ENCODE peak calls at places on chromosomes 5 and 9, in six cellular contexts. H is HepG2, G is GM12891, R is K562, D is H1, O is GM12878. B is an unnamed sample.

GRCh38 chr5:118551031-118551430 is 437.3 kb downstream of the DTWD2 start:
- DNase-seq in G (no peak), R (no peak), H (no peak), D (no peak), O (no peak), B (no peak)

GRCh38 chr9:94156549-94157407 is 72.5 kb downstream of the PTPDC1 start:
- DNase-seq in R (peak), H (peak), D (no peak), G (no peak), O (no peak), B (no peak)

GRCh38 chr9:125889122-125889523 is 141.9 kb downstream of the PBX3 start:
- DNase-seq in O (no peak), H (no peak), D (no peak), G (no peak), R (no peak), B (no peak)

GRCh38 chr9:91898451-91899433 is 51.3 kb downstream of the ROR2 start:
- DNase-seq in R (peak), G (no peak), O (no peak), H (peak), D (no peak), B (no peak)

GRCh38 chr9:14307989-14308750 is 5.8 kb downstream of the NFIB start:
- DNase-seq in R (no peak), D (no peak), O (no peak), G (no peak), H (no peak), B (no peak)

GRCh38 chr5:62695274-62695673 is 116.7 kb downstream of the LRRC70 start:
- DNase-seq in D (no peak), R (no peak), H (no peak), O (no peak), G (no peak), B (no peak)

GRCh38 chr5:59592101-59592500 is 301.4 kb downstream of the PDE4D start:
- DNase-seq in D (no peak), O (no peak), H (no peak), R (no peak), G (no peak), B (no peak)

GRCh38 chr5:52657231-52657645 is 130.5 kb upstream of the ITGA1 start:
- DNase-seq in G (no peak), O (no peak), H (peak), D (no peak), R (peak), B (no peak)

GRCh38 chr9:129197978-129198736 is 20.1 kb upstream of the IER5L start:
- DNase-seq in G (no peak), O (no peak), D (no peak), R (no peak), H (no peak), B (no peak)

GRCh38 chr9:33162721-33163311 is 4.3 kb downstream of the B4GALT1 start:
- DNase-seq in D (no peak), R (no peak), H (peak), O (no peak), G (no peak), B (no peak)

GRCh38 chr9:88950341-88951141 is 40.7 kb upstream of the S1PR3 start:
- DNase-seq in D (no peak), R (no peak), O (no peak), H (peak), G (no peak), B (no peak)

GRCh38 chr5:154486427-154486866 is 8.4 kb upstream of the HAND1 start:
- DNase-seq in D (no peak), R (no peak), O (no peak), H (no peak), G (no peak), B (no peak)

GRCh38 chr9:5799314-5799713 is 33.6 kb downstream of the ERMP1 start:
- DNase-seq in R (no peak), O (no peak), G (no peak), H (peak), D (no peak), B (no peak)

GRCh38 chr5:43115968-43116367 is 4.7 kb upstream of the ZNF131 start:
- DNase-seq in G (no peak), D (no peak), H (peak), R (no peak), O (no peak), B (no peak)
- TF ChIP-seq POLR2A in G (no peak), D (no peak), H (no peak), R (no peak), O (no peak), B (no peak)

GRCh38 chr5:34497031-34497808 is 158.9 kb upstream of the RAI14 start:
- DNase-seq in D (no peak), O (no peak), R (no peak), G (no peak), H (no peak), B (no peak)
- TF ChIP-seq TAF1 in D (no peak), O (no peak), R (no peak), G (no peak), H (no peak), B (no peak)

GRCh38 chr5:150846651-150847333 is 471 bp downstream of the IRGM start:
- DNase-seq in G (peak), O (peak), H (peak), D (peak), R (peak), B (peak)
- TF ChIP-seq POLR2A in G (no peak), O (no peak), H (no peak), D (no peak), R (no peak), B (no peak)

DNA sequence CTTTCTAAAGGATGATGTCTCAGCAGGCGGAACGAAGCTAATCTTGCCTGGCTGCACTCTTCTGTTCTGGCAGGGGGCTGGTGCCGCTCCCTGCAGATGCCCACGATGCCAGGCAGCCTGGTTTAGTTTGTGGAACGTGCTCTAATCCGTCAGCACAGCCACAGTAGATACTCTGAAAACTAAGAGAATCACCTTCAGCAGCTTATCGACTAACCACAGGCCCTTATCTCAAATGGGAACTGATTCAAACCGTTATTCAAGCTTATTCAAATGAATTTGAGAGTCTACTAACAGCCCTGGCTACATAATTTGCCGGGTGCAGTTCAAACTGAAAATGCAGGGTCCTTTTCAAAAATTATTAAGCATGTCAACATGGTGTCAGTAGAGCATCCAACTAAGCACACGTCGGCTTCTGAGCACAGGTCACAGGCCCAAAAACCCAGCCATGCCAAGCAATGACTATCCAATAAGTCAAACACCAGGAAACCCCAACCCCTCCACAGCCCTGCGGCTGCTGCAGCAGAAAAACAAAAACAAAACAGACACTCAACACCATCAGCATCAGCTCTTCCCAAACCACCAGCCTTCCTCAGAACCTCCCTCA is 246.7 kb upstream of the ANKRD55 start:
- DNase-seq in O (peak), D (no peak), G (no peak), R (no peak), H (no peak), B (no peak)
- TF ChIP-seq TAF1 in O (no peak), D (no peak), G (no peak), R (no peak), H (no peak), B (no peak)

DNA sequence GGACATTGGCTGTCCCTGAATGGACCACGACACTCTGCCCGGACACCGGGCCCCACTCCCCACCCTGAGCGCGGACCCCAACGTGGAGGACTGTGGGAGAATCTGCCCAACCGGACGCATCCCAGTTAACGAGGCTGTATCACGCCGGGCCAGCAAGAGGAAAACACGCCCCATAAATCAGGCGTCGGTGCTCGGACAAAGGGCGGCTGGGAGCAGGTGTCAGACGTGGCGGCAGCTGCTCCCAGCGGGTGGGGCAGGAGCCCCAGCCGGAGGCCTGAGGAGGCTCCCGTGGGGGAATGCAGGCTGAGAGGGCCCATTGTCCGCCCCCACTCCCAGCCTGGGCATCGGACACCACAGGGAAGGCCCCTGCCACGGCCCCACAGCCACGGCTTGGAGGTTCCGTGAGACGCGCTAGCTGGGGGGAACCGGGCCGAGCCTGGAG is 19.2 kb downstream of the NOTCH1 start:
- DNase-seq in G (no peak), H (no peak), D (no peak), R (no peak), O (no peak), B (no peak)
- TF ChIP-seq POLR2A in G (no peak), H (no peak), D (no peak), R (no peak), O (no peak), B (no peak)

GRCh38 chr5:79834420-79835219 is 145.0 kb downstream of the CMYA5 start:
- DNase-seq in H (no peak), D (peak), G (no peak), O (no peak), R (no peak), B (no peak)
- TF ChIP-seq TAF1 in H (no peak), D (no peak), G (no peak), O (no peak), R (no peak), B (no peak)

B was measured in GM12892.